ENCODE peak calls at places on chromosomes 1 and 21, in seven cellular contexts. G is breast epithelium, J is AG04450, N is cardiac muscle cell, Q is foreskin fibroblast, Y is epithelial cell of esophagus, L is GM12865. P is an unnamed sample.
A peak's percentile ranks its signal among the peaks of the same experiment; 100 is the strongest.

GRCh38 chr1:66770694-66771093 is 18.4 kb downstream of the DYNLT5 start:
- DNase-seq in G (no peak), J (no peak), N (no peak), Q (no peak), Y (peak; percentile 23), L (no peak), P (no peak)

GRCh38 chr1:196425513-196425912 is 182.7 kb downstream of the KCNT2 start:
- DNase-seq in G (no peak), J (no peak), N (no peak), Q (peak; percentile 17), Y (no peak), L (no peak), P (no peak)

GRCh38 chr1:153565529-153566374 is at the start of gene S100A2:
- DNase-seq in G (no peak), J (peak; percentile 83), N (no peak), Q (peak; percentile 96), Y (peak; percentile 99), L (peak; percentile 54), P (peak; percentile 72)

GRCh38 chr1:62530516-62531154 is 66.7 kb upstream of the ANGPTL3 start:
- DNase-seq in G (peak; percentile 56), J (peak; percentile 6), N (peak; percentile 73), Q (peak; percentile 69), Y (peak; percentile 62), L (peak; percentile 57), P (peak; percentile 16)

GRCh38 chr1:199335496-199335895 is 692.0 kb upstream of the NR5A2 start:
- DNase-seq in G (no peak), J (no peak), N (no peak), Q (peak; percentile 52), Y (no peak), L (no peak), P (no peak)

GRCh38 chr1:91819038-91819788 is 66.7 kb downstream of the TGFBR3 start:
- DNase-seq in G (no peak), J (no peak), N (no peak), Q (no peak), Y (no peak), L (no peak), P (no peak)

GRCh38 chr1:11579506-11579905 is 74.7 kb downstream of the FBXO2 start:
- DNase-seq in G (no peak), J (no peak), N (no peak), Q (no peak), Y (no peak), L (no peak), P (no peak)

GRCh38 chr1:151065089-151065645 is 5.0 kb downstream of the MLLT11 start:
- DNase-seq in G (no peak), J (no peak), N (no peak), Q (no peak), Y (no peak), L (no peak), P (no peak)

GRCh38 chr1:82161651-82162238 is 361.0 kb downstream of the ADGRL2 start:
- DNase-seq in G (no peak), J (no peak), N (no peak), Q (peak; percentile 33), Y (no peak), L (peak; percentile 54), P (no peak)

GRCh38 chr21:34242973-34243372 is 120.8 kb upstream of the KCNE2 start:
- DNase-seq in G (no peak), J (no peak), N (no peak), Q (no peak), Y (no peak), L (no peak), P (no peak)

DNA sequence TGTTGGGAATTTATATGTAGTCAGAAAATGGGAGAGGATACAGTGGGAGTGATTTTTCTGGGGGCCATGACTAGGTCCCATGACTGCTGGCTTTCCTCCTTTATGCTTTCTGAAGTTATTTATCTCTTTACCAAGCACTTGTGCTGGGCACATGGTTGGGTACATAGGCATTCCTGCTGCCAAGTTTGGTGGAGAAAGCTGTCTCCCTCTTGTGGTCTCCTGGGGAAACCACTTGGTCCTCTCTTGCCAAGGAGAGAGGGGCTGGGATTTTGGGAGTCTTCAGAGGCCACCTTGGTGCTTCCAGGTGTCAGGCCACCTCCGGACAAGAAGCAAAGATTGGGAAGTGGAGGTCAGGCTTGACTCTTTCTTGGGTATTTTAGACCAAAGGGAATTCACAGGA is 120.2 kb upstream of the KCNE2 start:
- DNase-seq in G (no peak), J (no peak), N (peak; percentile 51), Q (peak; percentile 35), Y (peak; percentile 53), L (peak; percentile 53), P (peak; percentile 14)
- TF ChIP-seq CTCF in G (peak; percentile 27), J (peak; percentile 59), N (peak; percentile 61), Q (peak; percentile 50), Y (peak; percentile 72), L (peak; percentile 39), P (peak; percentile 64)

DNA sequence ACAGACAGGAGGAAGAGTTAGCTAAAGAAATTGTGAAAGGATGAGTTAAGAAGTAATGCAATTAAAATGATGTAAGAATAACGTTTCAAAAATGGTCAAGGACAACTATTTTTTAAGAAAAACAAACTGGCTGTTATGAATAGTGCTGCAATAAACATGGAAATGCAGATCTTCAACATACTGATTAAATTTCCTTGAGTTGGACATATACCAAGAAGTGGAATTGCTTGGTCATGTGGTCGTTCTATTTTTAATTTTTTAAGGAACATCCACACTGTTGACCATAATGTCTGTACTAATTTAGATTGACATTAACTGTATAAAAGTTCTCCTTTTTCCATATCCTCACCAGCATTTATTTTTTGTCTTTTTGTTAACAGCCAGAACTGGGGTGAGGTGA is 23.2 kb upstream of the PHTF1 start:
- DNase-seq in G (no peak), J (no peak), N (no peak), Q (no peak), Y (no peak), L (no peak), P (no peak)
- H3K4me3 ChIP-seq in G (no peak overlapping the region), J (no peak overlapping the region), N (no peak overlapping the region), Q (no peak overlapping the region), Y (no peak overlapping the region), L (no peak overlapping the region), P (no peak overlapping the region)

DNA sequence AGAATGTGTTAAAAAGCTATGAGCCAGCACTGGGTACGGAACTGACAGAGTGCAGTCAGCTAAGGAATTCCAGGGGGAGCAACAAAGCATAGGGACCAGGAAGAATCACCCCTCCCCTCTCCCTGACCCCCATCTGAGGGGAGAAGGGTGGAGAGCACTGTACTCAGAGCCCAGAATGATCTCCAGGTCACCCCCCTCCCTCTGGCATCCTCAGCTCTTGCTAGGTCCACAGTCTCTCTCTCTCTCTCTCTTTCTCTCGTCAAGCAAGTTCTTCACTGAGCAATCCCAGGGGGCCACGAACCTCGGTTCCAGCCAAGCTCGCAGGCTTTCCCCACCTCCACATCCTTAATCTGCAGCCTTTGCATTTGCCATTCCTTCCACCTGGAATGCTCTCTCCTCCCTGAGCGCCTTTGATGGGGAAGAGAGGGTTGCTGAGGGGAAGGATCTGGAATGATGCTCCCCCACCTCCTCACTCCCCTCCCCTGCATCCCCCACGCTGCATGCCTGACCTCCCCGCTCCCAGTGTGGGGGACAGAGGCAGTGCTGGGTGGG is 6.7 kb upstream of the WASF2 start:
- DNase-seq in G (no peak), J (no peak), N (peak; percentile 53), Q (peak; percentile 43), Y (no peak), L (no peak), P (no peak)
- TF ChIP-seq CTCF in G (no peak), J (peak; percentile 64), N (peak; percentile 53), Q (peak; percentile 51), Y (peak; percentile 42), L (no peak), P (no peak)

GRCh38 chr1:73635021-73635420 is 563.0 kb downstream of the LRRIQ3 start:
- DNase-seq in G (no peak), J (no peak), N (no peak), Q (no peak), Y (peak; percentile 26), L (no peak), P (no peak)
- H3K4me3 ChIP-seq in G (no peak overlapping the region), J (no peak overlapping the region), N (no peak overlapping the region), Q (no peak overlapping the region), Y (no peak overlapping the region), L (no peak overlapping the region), P (no peak overlapping the region)

GRCh38 chr1:46114925-46115603 is 17.4 kb downstream of the PIK3R3 start:
- DNase-seq in G (no peak), J (no peak), N (no peak), Q (no peak), Y (no peak), L (no peak), P (no peak)

GRCh38 chr1:46112108-46112507 is 20.3 kb downstream of the PIK3R3 start:
- DNase-seq in G (no peak), J (no peak), N (no peak), Q (no peak), Y (no peak), L (no peak), P (no peak)

GRCh38 chr1:46113948-46114347 is 18.5 kb downstream of the PIK3R3 start:
- DNase-seq in G (no peak), J (no peak), N (no peak), Q (no peak), Y (no peak), L (no peak), P (no peak)

DNA sequence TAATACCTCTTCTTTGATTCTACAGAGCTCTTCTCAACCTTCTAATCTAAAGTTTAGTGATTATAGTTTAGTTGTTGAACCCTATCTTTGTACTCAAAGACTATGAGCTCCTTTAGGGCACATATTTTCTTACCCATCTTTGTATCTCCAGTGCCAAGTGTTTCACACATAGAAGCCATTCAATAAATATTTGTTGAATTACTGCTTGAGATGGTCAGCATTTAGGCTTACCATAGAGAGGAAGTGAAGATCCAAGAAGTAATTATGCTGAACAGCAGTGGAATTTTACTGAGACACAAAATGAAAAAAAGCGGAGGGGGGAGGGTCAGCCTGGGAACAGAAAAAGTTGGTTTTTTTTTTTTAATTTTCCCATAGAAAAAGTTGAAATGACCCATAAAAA is 21.9 kb downstream of the PIK3R3 start:
- DNase-seq in G (no peak), J (no peak), N (no peak), Q (no peak), Y (no peak), L (no peak), P (no peak)
- TF ChIP-seq CTCF in G (no peak), J (no peak), N (no peak), Q (no peak), Y (no peak), L (no peak), P (no peak)

GRCh38 chr1:121458291-121459048 is 273.7 kb downstream of the SRGAP2C start:
- DNase-seq in G (no peak), J (no peak), N (no peak), Q (no peak), Y (no peak), L (peak; percentile 54), P (no peak)
- H3K4me3 ChIP-seq in G (no peak overlapping the region), J (no peak overlapping the region), N (no peak overlapping the region), Q (no peak overlapping the region), Y (no peak overlapping the region), L (no peak overlapping the region), P (no peak overlapping the region)

GRCh38 chr1:41444246-41444645 is 40.2 kb downstream of the EDN2 start:
- DNase-seq in G (no peak), J (no peak), N (no peak), Q (no peak), Y (no peak), L (no peak), P (no peak)
- TF ChIP-seq CTCF in G (no peak), J (peak; percentile 12), N (peak; percentile 21), Q (no peak), Y (peak; percentile 30), L (peak; percentile 8), P (no peak)

P was measured in HFF-Myc.